ENCODE peak calls at places on chromosomes 13 and 19, in ten cellular contexts. O is astrocyte of the cerebellum, A is thoracic aorta, V is epithelial cell of esophagus, N is IMR-90, X is type B pancreatic cell, W is brain microvascular endothelial cell, L is fibroblast of pulmonary artery, E is keratinocyte, U is Calu3. C is an unnamed sample.

GRCh38 chr13:87810920-87811344 is 139.8 kb downstream of the SLITRK5 start:
- DNase-seq in W (no peak), A (no peak), O (no peak), U (no peak), E (no peak), X (no peak), L (no peak), V (no peak), N (no peak), C (no peak)

GRCh38 chr19:5805465-5806132 is 732 bp downstream of the NRTN start:
- DNase-seq in U (peak), L (peak), X (no peak), E (no peak), W (peak), O (no peak), V (peak), A (no peak), N (peak), C (peak)

GRCh38 chr19:29311391-29311790 is 98.4 kb upstream of the UQCRFS1 start:
- DNase-seq in N (no peak), W (no peak), V (no peak), L (no peak), A (no peak), X (no peak), E (no peak), O (no peak), U (no peak), C (no peak)

GRCh38 chr19:17687857-17688784 is at the start of gene UNC13A:
- DNase-seq in N (peak), V (peak), E (no peak), U (peak), X (peak), O (no peak), W (peak), L (peak), A (no peak), C (no peak)

GRCh38 chr19:44757057-44757734 is 8.7 kb downstream of the BCL3 start:
- DNase-seq in A (peak), O (no peak), N (peak), E (no peak), U (no peak), W (no peak), X (no peak), V (no peak), L (peak), C (peak)

GRCh38 chr13:109700176-109700575 is 86.2 kb downstream of the IRS2 start:
- DNase-seq in W (peak), N (peak), L (peak), U (peak), X (no peak), E (peak), V (peak), A (no peak), O (peak), C (peak)

GRCh38 chr13:43596924-43597598 is 189.7 kb downstream of the ENOX1 start:
- DNase-seq in O (no peak), N (no peak), U (no peak), V (no peak), E (no peak), L (no peak), W (no peak), X (no peak), A (no peak), C (no peak)

GRCh38 chr13:26529441-26529840 is 28.0 kb upstream of the WASF3 start:
- DNase-seq in N (peak), U (peak), W (peak), A (no peak), V (peak), X (peak), L (peak), O (peak), E (no peak), C (peak)

GRCh38 chr19:24098359-24098758 is 11.4 kb downstream of the ZNF254 start:
- DNase-seq in O (no peak), L (no peak), E (no peak), A (no peak), X (no peak), W (no peak), V (no peak), U (no peak), N (peak), C (no peak)

GRCh38 chr13:74040200-74040599 is 94.0 kb downstream of the KLF12 start:
- DNase-seq in O (no peak), U (peak), V (peak), W (peak), E (no peak), A (no peak), X (no peak), N (peak), L (peak), C (peak)

GRCh38 chr13:98576215-98576945 is 527 bp downstream of the STK24 start:
- DNase-seq in N (no peak), A (no peak), X (peak), E (no peak), W (no peak), L (no peak), V (peak), U (peak), O (no peak), C (peak)

GRCh38 chr19:850221-850978 is 1.7 kb upstream of the ELANE start:
- DNase-seq in E (no peak), U (peak), O (peak), X (peak), V (peak), A (peak), L (peak), N (peak), W (peak), C (peak)

GRCh38 chr13:72808917-72809500 is 27.1 kb downstream of the PIBF1 start:
- DNase-seq in L (peak), W (no peak), X (no peak), V (peak), O (no peak), A (no peak), N (peak), E (no peak), U (no peak), C (no peak)

GRCh38 chr13:36536546-36536945 is 104.3 kb downstream of the CCNA1 start:
- DNase-seq in O (peak), L (no peak), W (no peak), E (no peak), N (no peak), A (no peak), U (no peak), V (no peak), X (no peak), C (no peak)

GRCh38 chr13:95535243-95535642 is 17.3 kb upstream of the CLDN10 start:
- DNase-seq in E (peak), O (peak), X (no peak), N (peak), W (peak), L (peak), A (no peak), U (peak), V (peak), C (peak)

GRCh38 chr19:5436101-5436947 is 18.9 kb upstream of the ZNRF4 start:
- DNase-seq in X (peak), O (peak), A (no peak), U (no peak), W (peak), E (no peak), V (no peak), N (peak), L (peak), C (peak)

GRCh38 chr13:44810067-44810840 is 179.0 kb downstream of the NUFIP1 start:
- DNase-seq in L (peak), A (no peak), E (no peak), U (peak), X (no peak), O (no peak), N (no peak), W (peak), V (peak), C (no peak)

GRCh38 chr13:75079226-75079625 is 402.7 kb downstream of the TBC1D4 start:
- DNase-seq in E (no peak), O (peak), N (peak), A (no peak), W (peak), V (no peak), U (no peak), X (no peak), L (peak), C (peak)

GRCh38 chr13:82356667-82357066 is 1525.6 kb downstream of the SLITRK1 start:
- DNase-seq in A (no peak), X (no peak), O (no peak), N (no peak), V (no peak), E (no peak), W (no peak), U (no peak), L (peak), C (no peak)

GRCh38 chr13:60155978-60156377 is 7.8 kb downstream of the DIAPH3 start:
- DNase-seq in X (no peak), U (no peak), W (no peak), O (no peak), L (peak), E (no peak), N (peak), A (no peak), V (no peak), C (no peak)

GRCh38 chr13:44565881-44566280 is 10.2 kb downstream of the TSC22D1 start:
- DNase-seq in L (no peak), E (no peak), W (no peak), A (no peak), V (no peak), X (no peak), O (no peak), N (peak), U (no peak), C (no peak)

GRCh38 chr13:44710576-44710975 is 134.4 kb upstream of the TSC22D1 start:
- DNase-seq in L (peak), A (no peak), V (peak), O (peak), X (no peak), E (no peak), U (peak), N (peak), W (peak), C (peak)

GRCh38 chr13:53250272-53250875 is 221.8 kb downstream of the OLFM4 start:
- DNase-seq in E (peak), N (peak), A (no peak), X (no peak), U (peak), W (peak), L (peak), V (peak), O (peak), C (peak)

GRCh38 chr13:46743191-46743590 is 53.8 kb downstream of the ESD start:
- DNase-seq in O (no peak), A (no peak), X (no peak), E (no peak), V (no peak), L (peak), W (no peak), U (no peak), N (peak), C (peak)

GRCh38 chr13:23643828-23644419 is 73.7 kb downstream of the TNFRSF19 start:
- DNase-seq in W (no peak), O (no peak), E (no peak), L (peak), A (no peak), X (no peak), N (no peak), U (no peak), V (no peak), C (no peak)

GRCh38 chr13:97932006-97932405 is 21.5 kb upstream of the IPO5 start:
- DNase-seq in N (no peak), W (no peak), O (no peak), L (no peak), E (no peak), A (no peak), U (no peak), V (no peak), X (no peak), C (no peak)

GRCh38 chr19:34475975-34476594 is 5.5 kb upstream of the WTIP start:
- DNase-seq in U (no peak), O (no peak), E (no peak), A (no peak), L (no peak), N (peak), W (no peak), X (no peak), V (no peak), C (no peak)

GRCh38 chr19:54014920-54015560 is 23.6 kb downstream of the CACNG6 start:
- DNase-seq in V (no peak), X (no peak), N (no peak), W (no peak), A (no peak), L (no peak), E (no peak), U (no peak), O (no peak), C (no peak)

GRCh38 chr19:13396256-13397080 is 109.8 kb downstream of the CACNA1A start:
- DNase-seq in X (no peak), O (no peak), L (peak), V (peak), W (peak), E (peak), A (no peak), U (peak), N (peak), C (peak)

GRCh38 chr19:40550951-40551350 is 25.7 kb upstream of the SHKBP1 start:
- DNase-seq in O (no peak), W (no peak), A (no peak), V (no peak), X (no peak), E (no peak), L (no peak), U (no peak), N (no peak), C (no peak)

DNA sequence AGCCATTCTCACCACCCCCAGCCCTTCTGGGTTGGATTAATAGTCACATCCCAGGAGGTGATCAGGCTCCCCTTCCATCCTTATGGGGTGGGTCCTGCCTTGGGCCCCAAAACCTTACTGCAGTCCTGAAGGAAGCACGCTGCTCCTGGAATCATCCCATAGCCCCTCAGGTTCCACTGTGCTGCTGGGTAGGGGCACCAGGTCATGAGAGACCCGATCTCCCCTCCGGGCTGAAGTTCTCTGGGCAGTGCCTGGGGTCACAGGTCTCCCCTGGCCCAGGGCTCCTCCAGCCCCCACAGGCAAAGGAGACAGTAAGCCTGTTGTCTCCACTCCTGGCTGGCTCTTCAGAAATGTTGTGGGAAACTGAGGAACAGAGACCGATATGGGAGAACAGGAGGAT is 54.2 kb downstream of the OR10H4 start:
- DNase-seq in A (no peak), V (no peak), X (no peak), W (no peak), L (no peak), N (no peak), U (no peak), E (no peak), O (no peak), C (no peak)
- TF ChIP-seq CTCF in A (no peak), V (no peak), X (no peak), W (no peak), L (no peak), N (no peak), U (no peak), E (no peak), O (no peak), C (no peak)

DNA sequence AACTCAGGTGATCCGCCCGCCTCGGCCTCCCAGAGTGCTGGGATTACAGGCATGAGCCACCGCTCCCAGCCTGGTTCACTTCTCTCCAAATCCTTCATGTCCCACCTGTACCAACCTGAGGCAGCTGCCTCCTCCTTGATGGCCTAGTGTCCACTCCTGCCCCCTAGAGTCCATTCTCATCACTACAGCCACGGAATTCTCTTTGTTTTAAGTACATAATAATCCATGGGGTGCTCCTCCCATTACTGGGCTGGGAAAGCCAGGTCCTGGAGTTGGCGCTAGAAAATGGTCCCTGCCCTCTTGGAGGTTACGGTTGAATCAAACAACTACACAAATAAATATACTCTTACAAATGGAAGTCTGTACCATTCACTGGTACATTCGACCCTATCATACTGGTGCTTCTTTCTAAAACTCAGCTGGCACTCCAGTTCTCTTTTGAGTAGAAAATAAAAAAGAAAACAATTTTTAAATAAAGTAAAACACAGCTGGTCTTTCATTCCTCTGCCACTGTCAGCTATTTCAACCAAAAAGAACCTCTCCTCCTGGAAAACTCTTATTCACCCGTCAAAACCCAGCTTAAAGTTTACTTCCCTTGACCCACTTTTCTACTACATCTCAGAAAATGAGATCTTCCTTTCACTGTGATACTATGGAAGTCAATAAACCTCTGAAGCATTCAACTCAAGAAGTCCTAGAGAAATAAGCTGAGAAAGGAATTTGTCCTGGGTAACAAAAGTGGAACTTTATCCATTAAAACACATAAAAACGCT is 22.4 kb upstream of the ARHGEF18 start:
- DNase-seq in O (no peak), A (no peak), X (no peak), W (peak), U (no peak), N (no peak), L (peak), V (no peak), E (peak), C (peak)
- TF ChIP-seq CTCF in O (peak), A (peak), X (peak), W (peak), U (no peak), N (no peak), L (peak), V (peak), E (peak), C (peak)

GRCh38 chr19:19515764-19516519 is at the start of gene NDUFA13:
- DNase-seq in V (peak), E (peak), O (peak), X (peak), W (peak), A (peak), U (peak), N (peak), L (peak), C (peak)
- TF ChIP-seq CTCF in V (peak), E (no peak), O (no peak), X (peak), W (peak), A (no peak), U (no peak), N (no peak), L (no peak), C (no peak)

DNA sequence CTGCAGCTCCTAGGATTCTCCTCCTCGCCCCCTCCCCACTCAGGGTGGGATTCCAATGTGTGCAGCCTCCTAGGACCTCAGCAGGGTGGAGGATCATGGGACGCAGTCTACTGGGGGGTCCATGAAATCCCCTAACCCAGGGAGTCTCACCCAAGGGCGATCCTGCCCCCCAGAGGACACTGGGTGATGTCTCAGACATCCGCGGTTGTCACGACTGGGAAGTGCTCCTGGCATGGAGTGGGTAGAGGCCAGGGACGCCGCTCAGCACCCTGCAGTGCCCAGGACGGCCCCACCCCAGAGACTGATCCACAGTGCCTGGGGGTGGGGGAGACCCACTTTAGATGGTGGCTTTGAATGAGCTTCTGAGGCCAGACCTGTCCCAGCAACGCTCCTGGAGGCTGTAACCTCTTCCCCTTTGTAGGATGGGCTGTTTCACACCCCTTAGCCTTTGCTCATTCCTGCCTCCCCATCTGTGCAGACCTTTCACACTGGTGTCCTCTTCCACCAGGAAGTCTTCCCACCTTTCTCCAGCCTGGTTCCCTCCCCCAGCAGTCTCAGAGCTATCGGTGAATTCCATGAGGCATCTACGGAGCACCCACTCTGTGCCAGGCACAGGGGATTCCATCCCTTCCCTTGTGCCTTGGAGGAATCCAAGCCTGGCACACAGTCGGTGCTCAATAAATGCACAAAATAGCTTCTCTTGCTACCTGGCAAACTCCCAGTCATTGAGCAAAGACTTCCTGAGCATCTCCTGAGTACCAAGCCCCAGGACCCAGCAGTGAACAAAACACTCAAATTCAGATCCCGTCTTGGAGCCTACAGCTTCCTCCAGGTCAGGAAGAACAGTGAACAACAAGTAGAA is 10.5 kb downstream of the SMIM24 start:
- DNase-seq in V (no peak), L (no peak), N (no peak), A (no peak), U (no peak), O (no peak), X (no peak), W (no peak), E (no peak), C (peak)
- TF ChIP-seq CTCF in V (no peak), L (peak), N (no peak), A (no peak), U (no peak), O (no peak), X (no peak), W (peak), E (no peak), C (no peak)

GRCh38 chr19:41753159-41753558 is 2.2 kb upstream of the CEACAM6 start:
- DNase-seq in W (peak), U (peak), L (peak), E (no peak), N (no peak), A (no peak), X (no peak), O (no peak), V (peak), C (peak)
- TF ChIP-seq CTCF in W (peak), U (peak), L (peak), E (peak), N (peak), A (peak), X (peak), O (peak), V (peak), C (peak)

GRCh38 chr19:57068326-57068725 is 51.5 kb upstream of the USP29 start:
- DNase-seq in A (no peak), L (no peak), O (no peak), E (no peak), W (no peak), V (no peak), N (no peak), U (no peak), X (no peak), C (no peak)

GRCh38 chr19:57071414-57071813 is 48.4 kb upstream of the USP29 start:
- DNase-seq in O (no peak), U (no peak), E (no peak), X (no peak), N (no peak), A (no peak), V (no peak), L (no peak), W (no peak), C (no peak)

GRCh38 chr19:57067440-57067839 is 52.3 kb upstream of the USP29 start:
- DNase-seq in V (no peak), X (no peak), U (no peak), A (no peak), W (no peak), O (no peak), E (no peak), N (no peak), L (no peak), C (no peak)

GRCh38 chr19:57068921-57069697 is 50.7 kb upstream of the USP29 start:
- DNase-seq in L (no peak), E (no peak), O (no peak), N (no peak), A (no peak), V (no peak), X (no peak), U (no peak), W (no peak), C (no peak)
- TF ChIP-seq CTCF in L (no peak), E (no peak), O (no peak), N (no peak), A (no peak), V (no peak), X (no peak), U (peak), W (no peak), C (no peak)

C was measured in foreskin fibroblast.